ENCODE peak calls at places on chromosomes 12 and 14, in four cellular contexts. One of them, this sample, is unnamed.

GRCh38 chr12:88501976-88502938 is 78.0 kb downstream of the KITLG start:
- DNase-seq in K562: no peak
- DNase-seq in GM12878: no peak
- DNase-seq in HepG2: no peak
- DNase-seq in this sample: no peak

GRCh38 chr12:80593766-80594165 is 113.7 kb upstream of the MYF6 start:
- DNase-seq in GM12878: no peak
- DNase-seq in K562: no peak
- DNase-seq in HepG2: no peak
- DNase-seq in this sample: no peak

GRCh38 chr14:31229638-31230229 is 22.1 kb upstream of the HECTD1 start:
- DNase-seq in GM12878: no peak
- DNase-seq in HepG2: peak
- DNase-seq in K562: peak
- DNase-seq in this sample: peak

GRCh38 chr12:102421801-102422583 is 58.4 kb downstream of the IGF1 start:
- DNase-seq in GM12878: no peak
- DNase-seq in K562: no peak
- DNase-seq in HepG2: no peak
- DNase-seq in this sample: peak

GRCh38 chr14:40232302-40232701 is 800.1 kb upstream of the FBXO33 start:
- DNase-seq in HepG2: no peak
- DNase-seq in K562: no peak
- DNase-seq in GM12878: no peak
- DNase-seq in this sample: no peak

GRCh38 chr14:73662439-73663056 is 17.8 kb downstream of the DNAL1 start:
- DNase-seq in K562: peak
- DNase-seq in HepG2: peak
- DNase-seq in GM12878: no peak
- DNase-seq in this sample: peak

GRCh38 chr14:81826080-81826479 is 292.4 kb upstream of the SEL1L start:
- DNase-seq in K562: no peak
- DNase-seq in HepG2: no peak
- DNase-seq in GM12878: no peak
- DNase-seq in this sample: no peak

GRCh38 chr12:107330901-107331431 is 237.6 kb upstream of the CRY1 start:
- DNase-seq in K562: no peak
- DNase-seq in GM12878: no peak
- DNase-seq in HepG2: no peak
- DNase-seq in this sample: no peak

GRCh38 chr12:26268841-26269553 is 73.6 kb downstream of the SSPN start:
- DNase-seq in GM12878: no peak
- DNase-seq in K562: no peak
- DNase-seq in HepG2: peak
- DNase-seq in this sample: no peak

GRCh38 chr12:94781835-94782234 is 131.5 kb upstream of the TMCC3 start:
- DNase-seq in K562: no peak
- DNase-seq in GM12878: no peak
- DNase-seq in HepG2: no peak
- DNase-seq in this sample: no peak

GRCh38 chr12:94788298-94788697 is 137.9 kb upstream of the TMCC3 start:
- DNase-seq in GM12878: no peak
- DNase-seq in K562: no peak
- DNase-seq in HepG2: no peak
- DNase-seq in this sample: no peak

GRCh38 chr12:94779520-94779919 is 129.2 kb upstream of the TMCC3 start:
- DNase-seq in HepG2: no peak
- DNase-seq in GM12878: no peak
- DNase-seq in K562: no peak
- DNase-seq in this sample: no peak

GRCh38 chr12:94783343-94783742 is 133.0 kb upstream of the TMCC3 start:
- DNase-seq in GM12878: no peak
- DNase-seq in HepG2: no peak
- DNase-seq in K562: no peak
- DNase-seq in this sample: no peak

DNA sequence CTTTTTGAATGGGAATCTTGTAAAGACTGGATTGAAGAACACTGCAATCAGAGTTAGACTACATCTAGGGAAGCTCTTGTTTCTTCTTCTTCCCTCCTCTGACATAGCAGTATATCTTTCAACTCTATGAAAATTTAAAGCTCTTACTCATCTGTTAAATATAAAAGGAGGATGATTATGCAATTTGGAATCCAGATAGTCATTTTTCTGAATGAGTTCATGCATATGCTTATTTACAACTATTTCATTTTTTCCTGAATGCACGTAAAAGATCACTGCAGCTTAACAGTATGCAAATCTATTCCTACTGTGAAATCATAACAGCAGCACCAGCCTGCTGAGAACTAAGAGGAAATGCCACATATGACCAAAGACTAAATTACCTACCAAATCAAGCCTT is 133.5 kb upstream of the TMCC3 start:
- DNase-seq in GM12878: no peak
- DNase-seq in K562: no peak
- DNase-seq in HepG2: no peak
- DNase-seq in this sample: no peak
- TF ChIP-seq RFX5 in GM12878: no peak
- TF ChIP-seq RFX5 in K562: no peak
- TF ChIP-seq RFX5 in HepG2: no peak
- TF ChIP-seq RFX5 in this sample: no peak

DNA sequence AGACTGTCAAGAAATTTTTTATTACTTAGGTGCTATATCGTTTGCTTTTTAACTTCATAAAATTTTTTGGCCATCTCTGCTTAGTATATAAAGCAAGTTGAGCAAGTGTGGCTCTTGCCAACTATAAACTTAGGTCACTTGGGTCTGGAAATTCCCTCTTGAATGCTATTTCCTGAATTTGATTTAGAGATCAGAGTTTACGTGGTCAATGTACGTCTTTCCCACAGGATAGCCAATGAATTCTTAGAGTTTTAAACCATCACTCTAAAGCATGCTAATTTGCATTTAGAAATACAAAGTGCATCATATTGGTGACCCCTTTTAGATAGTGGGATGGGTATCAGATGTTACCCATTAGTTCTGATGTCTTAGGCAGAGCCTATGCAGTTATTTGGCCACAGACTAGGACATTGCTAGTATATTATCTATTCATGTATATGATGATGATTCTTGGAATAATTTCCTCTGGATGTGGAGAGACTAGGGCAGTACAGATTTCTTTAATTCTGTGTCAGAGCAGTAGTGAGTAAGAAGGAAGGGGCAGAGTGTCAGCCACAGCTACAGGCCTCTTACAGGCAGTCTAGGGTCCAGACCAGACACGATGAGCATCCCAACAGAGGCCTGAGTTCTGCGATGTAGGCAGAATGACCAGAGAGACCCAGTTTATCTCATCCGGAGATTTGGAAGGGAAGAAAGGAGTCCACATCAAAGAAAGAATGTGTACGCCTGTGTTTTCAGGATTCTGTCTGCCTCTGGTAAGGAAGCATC is 30.3 kb downstream of the SCN8A start:
- DNase-seq in GM12878: no peak
- DNase-seq in HepG2: no peak
- DNase-seq in K562: no peak
- DNase-seq in this sample: no peak
- TF ChIP-seq JUNB in GM12878: no peak
- TF ChIP-seq JUNB in HepG2: no peak
- TF ChIP-seq JUNB in K562: no peak
- TF ChIP-seq JUNB in this sample: no peak

DNA sequence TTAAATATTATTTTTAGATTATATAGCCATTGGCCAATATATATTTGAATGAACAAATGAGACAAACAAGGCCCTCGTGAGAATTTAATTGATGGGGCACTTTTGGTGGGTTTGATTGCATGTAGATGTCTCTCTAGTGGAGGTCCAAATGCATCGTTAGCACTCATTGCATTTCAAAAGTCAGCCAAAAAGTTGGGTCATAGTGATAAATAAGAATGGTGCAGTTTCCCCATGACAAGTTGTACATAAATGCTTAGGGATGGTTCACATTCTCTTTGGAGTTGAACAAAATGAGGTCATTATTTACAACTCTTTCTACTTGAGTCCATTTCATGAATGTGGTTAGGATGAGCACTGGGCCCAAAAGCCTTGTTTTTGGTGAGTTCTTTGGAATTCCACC is 1.0 kb downstream of the BEST3 start:
- DNase-seq in GM12878: no peak
- DNase-seq in K562: no peak
- DNase-seq in HepG2: no peak
- DNase-seq in this sample: no peak
- TF ChIP-seq RFX5 in GM12878: no peak
- TF ChIP-seq RFX5 in K562: no peak
- TF ChIP-seq RFX5 in HepG2: no peak
- TF ChIP-seq RFX5 in this sample: no peak

GRCh38 chr12:54416908-54417603 is 2.0 kb downstream of the ITGA5 start:
- DNase-seq in K562: peak
- DNase-seq in HepG2: no peak
- DNase-seq in GM12878: no peak
- DNase-seq in this sample: no peak
- TF ChIP-seq JUNB in K562: no peak
- TF ChIP-seq JUNB in HepG2: no peak
- TF ChIP-seq JUNB in GM12878: no peak
- TF ChIP-seq JUNB in this sample: no peak

GRCh38 chr14:89443002-89443660 is 26.1 kb upstream of the FOXN3 start:
- DNase-seq in K562: no peak
- DNase-seq in HepG2: no peak
- DNase-seq in GM12878: no peak
- DNase-seq in this sample: no peak

GRCh38 chr14:89442280-89442679 is 25.2 kb upstream of the FOXN3 start:
- DNase-seq in HepG2: no peak
- DNase-seq in K562: no peak
- DNase-seq in GM12878: no peak
- DNase-seq in this sample: no peak

GRCh38 chr14:89444536-89445125 is 27.6 kb upstream of the FOXN3 start:
- DNase-seq in K562: no peak
- DNase-seq in GM12878: no peak
- DNase-seq in HepG2: no peak
- DNase-seq in this sample: no peak

GRCh38 chr14:89445252-89445973 is 28.4 kb upstream of the FOXN3 start:
- DNase-seq in GM12878: no peak
- DNase-seq in HepG2: no peak
- DNase-seq in K562: no peak
- DNase-seq in this sample: no peak

GRCh38 chr14:89444044-89444443 is 27.0 kb upstream of the FOXN3 start:
- DNase-seq in GM12878: no peak
- DNase-seq in K562: no peak
- DNase-seq in HepG2: no peak
- DNase-seq in this sample: no peak
- TF ChIP-seq RFX5 in GM12878: no peak
- TF ChIP-seq RFX5 in K562: no peak
- TF ChIP-seq RFX5 in HepG2: no peak
- TF ChIP-seq RFX5 in this sample: no peak

DNA sequence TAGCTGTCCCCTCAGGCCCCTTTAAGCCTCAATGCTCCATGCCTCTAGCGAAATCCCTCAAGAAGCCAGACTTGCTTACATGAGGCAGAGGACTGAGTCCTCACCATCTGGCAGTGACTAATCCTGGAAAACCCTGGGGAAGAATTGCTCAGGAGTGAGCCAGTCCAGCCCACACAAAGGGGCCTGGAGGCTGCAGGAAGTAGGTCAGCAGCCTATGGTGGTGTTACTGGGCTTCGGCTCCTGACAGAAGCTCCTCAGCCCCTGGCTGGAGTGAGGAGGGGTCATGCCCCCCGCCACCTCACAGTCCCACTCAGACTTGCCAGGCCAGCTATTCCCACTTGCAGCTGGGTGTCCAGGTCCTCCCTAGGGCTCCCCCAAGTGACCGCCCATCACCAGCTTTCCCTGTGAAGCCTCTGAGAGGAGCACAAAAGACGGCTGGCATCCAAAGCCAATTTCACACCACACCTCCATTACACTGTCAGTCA is 250.5 kb downstream of the DPF3 start:
- DNase-seq in K562: no peak
- DNase-seq in HepG2: no peak
- DNase-seq in GM12878: no peak
- DNase-seq in this sample: peak
- TF ChIP-seq JUNB in K562: no peak
- TF ChIP-seq JUNB in HepG2: no peak
- TF ChIP-seq JUNB in GM12878: no peak
- TF ChIP-seq JUNB in this sample: no peak

This sample was measured in A549.